ENCODE peak calls at places on chromosomes 2 and 18, in eight cellular contexts. One of them, this sample, is unnamed.
A peak's percentile ranks its signal among the peaks of the same experiment; 100 is the strongest.

GRCh38 chr2:200477667-200478121 is 32.2 kb downstream of the KCTD18 start:
- DNase-seq in stomach: no peak
- DNase-seq in ovary: peak; percentile 43
- DNase-seq in adrenal gland: peak; percentile 79
- DNase-seq in heart left ventricle: peak; percentile 71
- DNase-seq in breast epithelium: no peak
- DNase-seq in Peyer's patch: no peak
- DNase-seq in NB4: no peak
- DNase-seq in this sample: no peak

GRCh38 chr2:164138750-164139149 is 402.9 kb upstream of the FIGN start:
- DNase-seq in stomach: no peak
- DNase-seq in ovary: no peak
- DNase-seq in adrenal gland: no peak
- DNase-seq in heart left ventricle: no peak
- DNase-seq in breast epithelium: no peak
- DNase-seq in Peyer's patch: no peak
- DNase-seq in NB4: no peak
- DNase-seq in this sample: no peak

GRCh38 chr2:197674546-197674945 is 841 bp downstream of the RFTN2 start:
- DNase-seq in stomach: no peak
- DNase-seq in ovary: no peak
- DNase-seq in adrenal gland: no peak
- DNase-seq in heart left ventricle: no peak
- DNase-seq in breast epithelium: no peak
- DNase-seq in Peyer's patch: no peak
- DNase-seq in NB4: no peak
- DNase-seq in this sample: no peak

GRCh38 chr18:62897153-62897552 is 181.8 kb downstream of the PHLPP1 start:
- DNase-seq in stomach: no peak
- DNase-seq in ovary: no peak
- DNase-seq in adrenal gland: no peak
- DNase-seq in heart left ventricle: no peak
- DNase-seq in breast epithelium: no peak
- DNase-seq in Peyer's patch: no peak
- DNase-seq in NB4: no peak
- DNase-seq in this sample: no peak

GRCh38 chr2:119425620-119426395 is 5.8 kb upstream of the TMEM37 start:
- DNase-seq in stomach: no peak
- DNase-seq in ovary: no peak
- DNase-seq in adrenal gland: peak; percentile 35
- DNase-seq in heart left ventricle: no peak
- DNase-seq in breast epithelium: no peak
- DNase-seq in Peyer's patch: no peak
- DNase-seq in NB4: no peak
- DNase-seq in this sample: no peak

GRCh38 chr2:174552891-174553290 is 44.7 kb downstream of the WIPF1 start:
- DNase-seq in stomach: no peak
- DNase-seq in ovary: no peak
- DNase-seq in adrenal gland: no peak
- DNase-seq in heart left ventricle: no peak
- DNase-seq in breast epithelium: no peak
- DNase-seq in Peyer's patch: no peak
- DNase-seq in NB4: no peak
- DNase-seq in this sample: no peak

GRCh38 chr18:8657050-8657820 is 48.0 kb downstream of the RAB12 start:
- DNase-seq in stomach: no peak
- DNase-seq in ovary: no peak
- DNase-seq in adrenal gland: no peak
- DNase-seq in heart left ventricle: no peak
- DNase-seq in breast epithelium: no peak
- DNase-seq in Peyer's patch: no peak
- DNase-seq in NB4: no peak
- DNase-seq in this sample: no peak

GRCh38 chr2:206971805-206972204 is 32.5 kb downstream of the CPO start:
- DNase-seq in stomach: no peak
- DNase-seq in ovary: no peak
- DNase-seq in adrenal gland: no peak
- DNase-seq in heart left ventricle: no peak
- DNase-seq in breast epithelium: no peak
- DNase-seq in Peyer's patch: no peak
- DNase-seq in NB4: peak; percentile 8
- DNase-seq in this sample: no peak

GRCh38 chr2:58558866-58559265 is 317.7 kb upstream of the FANCL start:
- DNase-seq in stomach: no peak
- DNase-seq in ovary: no peak
- DNase-seq in adrenal gland: no peak
- DNase-seq in heart left ventricle: no peak
- DNase-seq in breast epithelium: no peak
- DNase-seq in Peyer's patch: no peak
- DNase-seq in NB4: no peak
- DNase-seq in this sample: no peak

GRCh38 chr2:173612354-173612753 is 257.7 kb downstream of the CDCA7 start:
- DNase-seq in stomach: no peak
- DNase-seq in ovary: no peak
- DNase-seq in adrenal gland: no peak
- DNase-seq in heart left ventricle: no peak
- DNase-seq in breast epithelium: no peak
- DNase-seq in Peyer's patch: no peak
- DNase-seq in NB4: peak; percentile 16
- DNase-seq in this sample: no peak

GRCh38 chr18:48393776-48394175 is 15.4 kb downstream of the ZBTB7C start:
- DNase-seq in stomach: no peak
- DNase-seq in ovary: peak; percentile 37
- DNase-seq in adrenal gland: peak; percentile 69
- DNase-seq in heart left ventricle: no peak
- DNase-seq in breast epithelium: no peak
- DNase-seq in Peyer's patch: no peak
- DNase-seq in NB4: no peak
- DNase-seq in this sample: no peak

GRCh38 chr2:134463726-134464076 is 209.8 kb downstream of the MGAT5 start:
- DNase-seq in stomach: no peak
- DNase-seq in ovary: no peak
- DNase-seq in adrenal gland: peak; percentile 25
- DNase-seq in heart left ventricle: no peak
- DNase-seq in breast epithelium: no peak
- DNase-seq in Peyer's patch: no peak
- DNase-seq in NB4: no peak
- DNase-seq in this sample: peak; percentile 44

GRCh38 chr2:19881866-19882265 is 19.9 kb downstream of the TTC32 start:
- DNase-seq in stomach: no peak
- DNase-seq in ovary: no peak
- DNase-seq in adrenal gland: peak; percentile 14
- DNase-seq in heart left ventricle: no peak
- DNase-seq in breast epithelium: no peak
- DNase-seq in Peyer's patch: no peak
- DNase-seq in NB4: no peak
- DNase-seq in this sample: peak; percentile 23

GRCh38 chr18:27599202-27599829 is 414.2 kb upstream of the CHST9 start:
- DNase-seq in stomach: peak; percentile 45
- DNase-seq in ovary: peak; percentile 31
- DNase-seq in adrenal gland: peak; percentile 75
- DNase-seq in heart left ventricle: peak; percentile 39
- DNase-seq in breast epithelium: no peak
- DNase-seq in Peyer's patch: no peak
- DNase-seq in NB4: peak; percentile 38
- DNase-seq in this sample: no peak

GRCh38 chr2:64853894-64854293 is 135.3 kb upstream of the SLC1A4 start:
- DNase-seq in stomach: no peak
- DNase-seq in ovary: no peak
- DNase-seq in adrenal gland: no peak
- DNase-seq in heart left ventricle: no peak
- DNase-seq in breast epithelium: no peak
- DNase-seq in Peyer's patch: no peak
- DNase-seq in NB4: peak; percentile 64
- DNase-seq in this sample: no peak

GRCh38 chr2:98822301-98823164 is 91.6 kb upstream of the MGAT4A start:
- DNase-seq in stomach: peak; percentile 40
- DNase-seq in ovary: no peak
- DNase-seq in adrenal gland: peak; percentile 68
- DNase-seq in heart left ventricle: peak; percentile 81
- DNase-seq in breast epithelium: no peak
- DNase-seq in Peyer's patch: peak; percentile 38
- DNase-seq in NB4: no peak
- DNase-seq in this sample: no peak

GRCh38 chr18:69250305-69251151 is 150.2 kb upstream of the DOK6 start:
- DNase-seq in stomach: no peak
- DNase-seq in ovary: no peak
- DNase-seq in adrenal gland: no peak
- DNase-seq in heart left ventricle: no peak
- DNase-seq in breast epithelium: no peak
- DNase-seq in Peyer's patch: no peak
- DNase-seq in NB4: no peak
- DNase-seq in this sample: no peak

GRCh38 chr2:219219113-219219696 is 447 bp upstream of the ABCB6 start:
- DNase-seq in stomach: no peak
- DNase-seq in ovary: no peak
- DNase-seq in adrenal gland: no peak
- DNase-seq in heart left ventricle: no peak
- DNase-seq in breast epithelium: no peak
- DNase-seq in Peyer's patch: no peak
- DNase-seq in NB4: no peak
- DNase-seq in this sample: peak; percentile 68

GRCh38 chr2:47645246-47645645 is 137.7 kb upstream of the MSH6 start:
- DNase-seq in stomach: no peak
- DNase-seq in ovary: no peak
- DNase-seq in adrenal gland: no peak
- DNase-seq in heart left ventricle: no peak
- DNase-seq in breast epithelium: no peak
- DNase-seq in Peyer's patch: no peak
- DNase-seq in NB4: no peak
- DNase-seq in this sample: no peak

DNA sequence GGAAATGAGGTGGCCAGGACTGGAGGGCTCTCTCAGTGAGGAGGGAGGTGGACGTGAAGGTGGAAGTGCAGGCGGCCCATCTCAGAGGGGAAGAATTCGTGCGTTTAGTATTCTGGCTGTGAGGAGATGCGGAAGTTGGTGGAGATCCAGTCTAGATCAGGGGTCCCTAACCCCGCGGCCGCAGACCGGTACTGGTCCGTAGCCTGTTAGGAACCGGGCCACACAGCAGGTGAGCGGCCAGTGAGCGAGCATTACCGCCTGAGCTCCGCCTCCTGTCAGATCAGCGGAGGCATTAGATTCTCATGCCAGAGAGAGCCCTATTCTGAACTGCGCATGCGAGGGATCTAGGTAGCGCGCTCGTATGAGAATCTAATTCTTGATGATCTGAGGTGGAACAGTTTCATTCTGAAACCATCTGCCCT is 1.6 kb upstream of the FHOD3 start:
- DNase-seq in stomach: no peak
- DNase-seq in ovary: no peak
- DNase-seq in adrenal gland: no peak
- DNase-seq in heart left ventricle: peak; percentile 50
- DNase-seq in breast epithelium: no peak
- DNase-seq in Peyer's patch: no peak
- DNase-seq in NB4: no peak
- DNase-seq in this sample: no peak
- H3K4me3 ChIP-seq in stomach: peak overlapping the region; percentile 63
- H3K4me3 ChIP-seq in ovary: peak overlapping the region; percentile 47
- H3K4me3 ChIP-seq in adrenal gland: peak overlapping the region; percentile 77
- H3K4me3 ChIP-seq in heart left ventricle: no peak overlapping the region
- H3K4me3 ChIP-seq in breast epithelium: peak overlapping the region; percentile 94
- H3K4me3 ChIP-seq in Peyer's patch: no peak overlapping the region
- H3K4me3 ChIP-seq in NB4: no peak overlapping the region
- H3K4me3 ChIP-seq in this sample: peak overlapping the region; percentile 72

GRCh38 chr18:11283531-11284071 is 134.2 kb upstream of the PIEZO2 start:
- DNase-seq in stomach: no peak
- DNase-seq in ovary: no peak
- DNase-seq in adrenal gland: no peak
- DNase-seq in heart left ventricle: no peak
- DNase-seq in breast epithelium: no peak
- DNase-seq in Peyer's patch: no peak
- DNase-seq in NB4: no peak
- DNase-seq in this sample: no peak
- TF ChIP-seq POLR2A in stomach: no peak
- TF ChIP-seq POLR2A in ovary: no peak
- TF ChIP-seq POLR2A in adrenal gland: no peak
- TF ChIP-seq POLR2A in heart left ventricle: no peak
- TF ChIP-seq POLR2A in breast epithelium: no peak
- TF ChIP-seq POLR2A in Peyer's patch: no peak
- TF ChIP-seq POLR2A in NB4: no peak
- TF ChIP-seq POLR2A in this sample: no peak

DNA sequence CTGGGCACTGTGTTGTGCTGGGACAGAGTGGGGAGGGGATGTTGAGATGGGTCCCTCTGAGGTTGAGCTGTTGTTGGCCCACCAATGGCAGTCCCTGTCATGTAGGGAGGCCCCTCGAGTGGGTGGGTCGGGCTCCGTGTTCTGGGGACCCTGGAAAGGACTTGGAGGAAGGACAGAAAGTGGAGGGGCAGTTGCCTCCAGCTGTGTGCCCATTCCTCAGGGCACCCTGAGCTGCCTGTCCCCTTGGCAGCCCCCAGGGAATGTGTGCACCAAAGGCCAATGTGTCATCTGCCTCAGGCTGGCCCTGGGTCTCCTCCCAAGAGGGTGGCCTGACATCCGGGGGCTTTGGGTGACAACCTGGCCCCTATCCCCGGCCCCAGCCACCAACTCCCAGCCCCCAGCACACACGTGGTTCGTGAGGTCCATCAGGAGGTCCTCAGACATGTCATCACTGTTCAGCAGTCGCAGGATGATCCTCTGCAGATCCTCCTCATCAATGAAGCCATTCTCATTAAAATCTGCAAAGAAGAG is 57.7 kb downstream of the CIB4 start:
- DNase-seq in stomach: no peak
- DNase-seq in ovary: no peak
- DNase-seq in adrenal gland: no peak
- DNase-seq in heart left ventricle: no peak
- DNase-seq in breast epithelium: no peak
- DNase-seq in Peyer's patch: no peak
- DNase-seq in NB4: no peak
- DNase-seq in this sample: peak; percentile 54
- H3K4me3 ChIP-seq in stomach: no peak overlapping the region
- H3K4me3 ChIP-seq in ovary: no peak overlapping the region
- H3K4me3 ChIP-seq in adrenal gland: no peak overlapping the region
- H3K4me3 ChIP-seq in heart left ventricle: no peak overlapping the region
- H3K4me3 ChIP-seq in breast epithelium: no peak overlapping the region
- H3K4me3 ChIP-seq in Peyer's patch: no peak overlapping the region
- H3K4me3 ChIP-seq in NB4: no peak overlapping the region
- H3K4me3 ChIP-seq in this sample: no peak overlapping the region

DNA sequence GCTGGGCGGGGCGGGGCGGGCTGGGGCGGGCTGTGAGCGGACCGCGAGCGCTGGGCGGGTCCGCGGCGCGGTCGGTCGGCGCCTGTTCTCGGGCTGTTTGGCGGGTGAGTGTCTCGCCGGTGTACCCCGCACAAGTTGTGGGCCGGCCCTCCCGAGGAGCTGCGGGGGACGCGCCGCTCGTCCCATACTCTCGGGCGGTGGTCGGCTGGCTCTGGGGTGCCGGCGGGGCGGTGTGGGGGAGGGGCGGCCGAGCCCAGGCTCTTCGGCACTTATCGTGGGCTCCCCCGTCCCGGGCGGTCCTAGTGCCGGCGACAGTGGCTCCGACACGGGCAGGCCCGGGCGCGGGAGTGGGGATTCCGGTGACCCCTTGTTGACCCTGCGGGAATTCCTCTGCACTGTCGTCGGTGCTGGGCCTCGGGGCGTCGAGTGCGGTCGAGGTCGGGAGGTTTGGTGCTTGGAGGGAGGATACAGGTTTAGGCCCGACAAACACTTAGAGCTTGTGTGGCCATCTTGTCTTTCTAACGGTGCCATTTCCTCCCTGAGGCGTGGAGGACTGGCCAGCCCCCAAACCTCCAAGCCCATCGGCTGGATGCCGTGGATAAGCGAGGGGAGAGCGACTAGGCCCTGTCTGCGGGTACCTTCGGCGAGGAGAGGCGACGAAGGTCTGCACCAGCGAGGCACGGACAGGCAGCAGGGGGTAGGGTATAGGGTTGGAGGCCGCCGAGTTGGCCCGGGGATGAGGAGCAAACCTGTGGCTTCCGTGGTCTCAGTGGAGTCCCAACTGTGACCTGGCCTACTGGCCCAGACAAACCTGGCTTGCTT is at the start of gene SEPTIN2:
- DNase-seq in stomach: no peak
- DNase-seq in ovary: peak; percentile 77
- DNase-seq in adrenal gland: peak; percentile 85
- DNase-seq in heart left ventricle: peak; percentile 51
- DNase-seq in breast epithelium: peak; percentile 73
- DNase-seq in Peyer's patch: peak; percentile 78
- DNase-seq in NB4: no peak
- DNase-seq in this sample: peak; percentile 90
- TF ChIP-seq POLR2A in stomach: no peak
- TF ChIP-seq POLR2A in ovary: peak; percentile 75
- TF ChIP-seq POLR2A in adrenal gland: peak; percentile 52
- TF ChIP-seq POLR2A in heart left ventricle: peak; percentile 69
- TF ChIP-seq POLR2A in breast epithelium: peak; percentile 47
- TF ChIP-seq POLR2A in Peyer's patch: peak; percentile 33
- TF ChIP-seq POLR2A in NB4: peak; percentile 81
- TF ChIP-seq POLR2A in this sample: peak; percentile 56

This sample was measured in suprapubic skin.